ENCODE peak calls at places on chromosomes 5 and 9, in six cellular contexts. One of them, this sample, is unnamed.

GRCh38 chr5:132225165-132226032 is 2.3 kb downstream of the P4HA2 start:
- DNase-seq in activated T-cell treated with anti-CD3 and anti-CD28 coated beads, Interleukin-2, amount 50 U/mL, for 1 hour: no peak
- DNase-seq in iPS DF 19.7: no peak
- DNase-seq in ELR: peak; percentile 92
- DNase-seq in tibial artery: peak; percentile 60
- DNase-seq in HuH-7.5: no peak
- DNase-seq in this sample: peak; percentile 67

GRCh38 chr5:67404261-67405100 is 207.9 kb upstream of the CD180 start:
- DNase-seq in activated T-cell treated with anti-CD3 and anti-CD28 coated beads, Interleukin-2, amount 50 U/mL, for 1 hour: no peak
- DNase-seq in iPS DF 19.7: no peak
- DNase-seq in ELR: peak; percentile 10
- DNase-seq in tibial artery: no peak
- DNase-seq in HuH-7.5: no peak
- DNase-seq in this sample: no peak

GRCh38 chr5:173248481-173248880 is 13.5 kb upstream of the NKX2-5 start:
- DNase-seq in activated T-cell treated with anti-CD3 and anti-CD28 coated beads, Interleukin-2, amount 50 U/mL, for 1 hour: no peak
- DNase-seq in iPS DF 19.7: no peak
- DNase-seq in ELR: no peak
- DNase-seq in tibial artery: no peak
- DNase-seq in HuH-7.5: no peak
- DNase-seq in this sample: no peak

GRCh38 chr9:105432247-105432857 is 15.5 kb upstream of the FSD1L start:
- DNase-seq in activated T-cell treated with anti-CD3 and anti-CD28 coated beads, Interleukin-2, amount 50 U/mL, for 1 hour: no peak
- DNase-seq in iPS DF 19.7: no peak
- DNase-seq in ELR: no peak
- DNase-seq in tibial artery: no peak
- DNase-seq in HuH-7.5: no peak
- DNase-seq in this sample: no peak

GRCh38 chr5:74919487-74919886 is 53.3 kb upstream of the FAM169A start:
- DNase-seq in activated T-cell treated with anti-CD3 and anti-CD28 coated beads, Interleukin-2, amount 50 U/mL, for 1 hour: no peak
- DNase-seq in iPS DF 19.7: no peak
- DNase-seq in ELR: peak; percentile 76
- DNase-seq in tibial artery: no peak
- DNase-seq in HuH-7.5: no peak
- DNase-seq in this sample: peak; percentile 58

GRCh38 chr5:392431-392988 is 50.5 kb upstream of the EXOC3 start:
- DNase-seq in activated T-cell treated with anti-CD3 and anti-CD28 coated beads, Interleukin-2, amount 50 U/mL, for 1 hour: peak; percentile 61
- DNase-seq in iPS DF 19.7: no peak
- DNase-seq in ELR: peak; percentile 77
- DNase-seq in tibial artery: no peak
- DNase-seq in HuH-7.5: no peak
- DNase-seq in this sample: no peak

GRCh38 chr5:179413711-179414458 is 68.6 kb upstream of the ADAMTS2 start:
- DNase-seq in activated T-cell treated with anti-CD3 and anti-CD28 coated beads, Interleukin-2, amount 50 U/mL, for 1 hour: no peak
- DNase-seq in iPS DF 19.7: no peak
- DNase-seq in ELR: no peak
- DNase-seq in tibial artery: no peak
- DNase-seq in HuH-7.5: no peak
- DNase-seq in this sample: no peak

GRCh38 chr5:39016587-39017275 is 57.5 kb downstream of the RICTOR start:
- DNase-seq in activated T-cell treated with anti-CD3 and anti-CD28 coated beads, Interleukin-2, amount 50 U/mL, for 1 hour: no peak
- DNase-seq in iPS DF 19.7: no peak
- DNase-seq in ELR: peak; percentile 15
- DNase-seq in tibial artery: no peak
- DNase-seq in HuH-7.5: no peak
- DNase-seq in this sample: no peak

GRCh38 chr9:37302277-37302676 is 120.2 kb upstream of the GRHPR start:
- DNase-seq in activated T-cell treated with anti-CD3 and anti-CD28 coated beads, Interleukin-2, amount 50 U/mL, for 1 hour: no peak
- DNase-seq in iPS DF 19.7: no peak
- DNase-seq in ELR: no peak
- DNase-seq in tibial artery: no peak
- DNase-seq in HuH-7.5: no peak
- DNase-seq in this sample: no peak

GRCh38 chr5:65244031-65244430 is 237.7 kb downstream of the ADAMTS6 start:
- DNase-seq in activated T-cell treated with anti-CD3 and anti-CD28 coated beads, Interleukin-2, amount 50 U/mL, for 1 hour: no peak
- DNase-seq in iPS DF 19.7: no peak
- DNase-seq in ELR: no peak
- DNase-seq in tibial artery: no peak
- DNase-seq in HuH-7.5: no peak
- DNase-seq in this sample: no peak

GRCh38 chr9:15889555-15889954 is 336.7 kb downstream of the CCDC171 start:
- DNase-seq in activated T-cell treated with anti-CD3 and anti-CD28 coated beads, Interleukin-2, amount 50 U/mL, for 1 hour: no peak
- DNase-seq in iPS DF 19.7: no peak
- DNase-seq in ELR: peak; percentile 16
- DNase-seq in tibial artery: no peak
- DNase-seq in HuH-7.5: no peak
- DNase-seq in this sample: no peak

GRCh38 chr9:438066-438465 is 223.4 kb downstream of the DOCK8 start:
- DNase-seq in activated T-cell treated with anti-CD3 and anti-CD28 coated beads, Interleukin-2, amount 50 U/mL, for 1 hour: no peak
- DNase-seq in iPS DF 19.7: no peak
- DNase-seq in ELR: no peak
- DNase-seq in tibial artery: no peak
- DNase-seq in HuH-7.5: no peak
- DNase-seq in this sample: no peak

GRCh38 chr9:16396389-16396788 is 474.1 kb downstream of the BNC2 start:
- DNase-seq in activated T-cell treated with anti-CD3 and anti-CD28 coated beads, Interleukin-2, amount 50 U/mL, for 1 hour: no peak
- DNase-seq in iPS DF 19.7: no peak
- DNase-seq in ELR: peak; percentile 74
- DNase-seq in tibial artery: no peak
- DNase-seq in HuH-7.5: no peak
- DNase-seq in this sample: no peak

GRCh38 chr5:139764250-139764791 is 31.3 kb upstream of the PSD2 start:
- DNase-seq in activated T-cell treated with anti-CD3 and anti-CD28 coated beads, Interleukin-2, amount 50 U/mL, for 1 hour: peak; percentile 45
- DNase-seq in iPS DF 19.7: no peak
- DNase-seq in ELR: no peak
- DNase-seq in tibial artery: no peak
- DNase-seq in HuH-7.5: no peak
- DNase-seq in this sample: no peak

GRCh38 chr9:87381050-87381711 is 116.5 kb upstream of the DAPK1 start:
- DNase-seq in activated T-cell treated with anti-CD3 and anti-CD28 coated beads, Interleukin-2, amount 50 U/mL, for 1 hour: no peak
- DNase-seq in iPS DF 19.7: no peak
- DNase-seq in ELR: no peak
- DNase-seq in tibial artery: no peak
- DNase-seq in HuH-7.5: no peak
- DNase-seq in this sample: no peak

GRCh38 chr5:178347956-178348355 is 115.4 kb upstream of the PHYKPL start:
- DNase-seq in activated T-cell treated with anti-CD3 and anti-CD28 coated beads, Interleukin-2, amount 50 U/mL, for 1 hour: no peak
- DNase-seq in iPS DF 19.7: no peak
- DNase-seq in ELR: no peak
- DNase-seq in tibial artery: no peak
- DNase-seq in HuH-7.5: no peak
- DNase-seq in this sample: no peak

GRCh38 chr9:114691046-114691955 is 9.3 kb upstream of the TEX48 start:
- DNase-seq in activated T-cell treated with anti-CD3 and anti-CD28 coated beads, Interleukin-2, amount 50 U/mL, for 1 hour: peak; percentile 47
- DNase-seq in iPS DF 19.7: no peak
- DNase-seq in ELR: peak; percentile 98
- DNase-seq in tibial artery: no peak
- DNase-seq in HuH-7.5: no peak
- DNase-seq in this sample: peak; percentile 89

GRCh38 chr5:134945041-134945440 is 22.7 kb upstream of the CATSPER3 start:
- DNase-seq in activated T-cell treated with anti-CD3 and anti-CD28 coated beads, Interleukin-2, amount 50 U/mL, for 1 hour: no peak
- DNase-seq in iPS DF 19.7: no peak
- DNase-seq in ELR: no peak
- DNase-seq in tibial artery: no peak
- DNase-seq in HuH-7.5: no peak
- DNase-seq in this sample: no peak

GRCh38 chr5:149063017-149063687 is at the start of gene SH3TC2:
- DNase-seq in activated T-cell treated with anti-CD3 and anti-CD28 coated beads, Interleukin-2, amount 50 U/mL, for 1 hour: no peak
- DNase-seq in iPS DF 19.7: peak; percentile 73
- DNase-seq in ELR: peak; percentile 80
- DNase-seq in tibial artery: no peak
- DNase-seq in HuH-7.5: peak; percentile 40
- DNase-seq in this sample: peak; percentile 86

GRCh38 chr5:176619203-176619568 is 9.2 kb upstream of the GPRIN1 start:
- DNase-seq in activated T-cell treated with anti-CD3 and anti-CD28 coated beads, Interleukin-2, amount 50 U/mL, for 1 hour: peak; percentile 77
- DNase-seq in iPS DF 19.7: peak; percentile 67
- DNase-seq in ELR: peak; percentile 79
- DNase-seq in tibial artery: no peak
- DNase-seq in HuH-7.5: no peak
- DNase-seq in this sample: no peak

GRCh38 chr9:137007060-137007815 is 10.9 kb upstream of the CLIC3 start:
- DNase-seq in activated T-cell treated with anti-CD3 and anti-CD28 coated beads, Interleukin-2, amount 50 U/mL, for 1 hour: no peak
- DNase-seq in iPS DF 19.7: no peak
- DNase-seq in ELR: no peak
- DNase-seq in tibial artery: no peak
- DNase-seq in HuH-7.5: no peak
- DNase-seq in this sample: no peak

GRCh38 chr5:74328221-74328630 is 312.3 kb downstream of the ENC1 start:
- DNase-seq in activated T-cell treated with anti-CD3 and anti-CD28 coated beads, Interleukin-2, amount 50 U/mL, for 1 hour: no peak
- DNase-seq in iPS DF 19.7: no peak
- DNase-seq in ELR: no peak
- DNase-seq in tibial artery: no peak
- DNase-seq in HuH-7.5: no peak
- DNase-seq in this sample: peak; percentile 88

GRCh38 chr9:6106576-6107339 is 91.3 kb upstream of the RANBP6 start:
- DNase-seq in activated T-cell treated with anti-CD3 and anti-CD28 coated beads, Interleukin-2, amount 50 U/mL, for 1 hour: no peak
- DNase-seq in iPS DF 19.7: no peak
- DNase-seq in ELR: peak; percentile 62
- DNase-seq in tibial artery: no peak
- DNase-seq in HuH-7.5: peak; percentile 35
- DNase-seq in this sample: peak; percentile 35

GRCh38 chr9:121307976-121308375 is 40.0 kb downstream of the GSN start:
- DNase-seq in activated T-cell treated with anti-CD3 and anti-CD28 coated beads, Interleukin-2, amount 50 U/mL, for 1 hour: no peak
- DNase-seq in iPS DF 19.7: no peak
- DNase-seq in ELR: no peak
- DNase-seq in tibial artery: no peak
- DNase-seq in HuH-7.5: no peak
- DNase-seq in this sample: no peak